ENCODE peak calls at places on chromosomes 3 and 15, in nine cellular contexts. C is stimulated activated naive B cell treated with anti-CD40 and anti-IgM and Interleukin-4, amounts not matched to agents 10 μg/mL and 1 μg/mL and 100 μg/mL, for 72 hours; X is progenitor cell of endocrine pancreas; K is left ventricle myocardium superior; T is NT2/D1; W is T-helper 9 cell; M is LoVo; E is fibroblast of lung; G is NCI-H2171 treated with DMSO at 0.1 percent for 48 hours. I is an unnamed sample.

GRCh38 chr15:42385206-42385979 is 26.1 kb downstream of the CAPN3 start:
- DNase-seq in C (no peak), X (peak; percentile 38), K (no peak), T (peak; percentile 43), W (no peak), M (no peak), E (peak; percentile 23), G (no peak), I (peak; percentile 90)

GRCh38 chr15:33310481-33311311 is at the start of gene RYR3:
- DNase-seq in C (no peak), X (peak; percentile 22), K (peak; percentile 27), T (no peak), W (no peak), M (no peak), E (peak; percentile 60), G (peak; percentile 29), I (peak; percentile 75)

GRCh38 chr15:37134699-37135131 is 34.4 kb upstream of the MEIS2 start:
- DNase-seq in C (no peak), X (no peak), K (no peak), T (no peak), W (no peak), M (peak; percentile 27), E (peak; percentile 41), G (peak; percentile 19), I (peak; percentile 69)

GRCh38 chr3:27943106-27943505 is 221.0 kb upstream of the EOMES start:
- DNase-seq in C (no peak), X (no peak), K (no peak), T (peak; percentile 6), W (no peak), M (peak; percentile 7), E (no peak), G (no peak), I (peak; percentile 85)

GRCh38 chr3:15325228-15325627 is 7.2 kb downstream of the SH3BP5 start:
- DNase-seq in C (no peak), X (no peak), K (no peak), T (peak; percentile 71), W (no peak), M (no peak), E (peak; percentile 93), G (no peak), I (peak; percentile 75)

GRCh38 chr15:74784854-74785715 is 3.2 kb downstream of the CSK start:
- DNase-seq in C (no peak), X (no peak), K (peak; percentile 45), T (no peak), W (no peak), M (no peak), E (no peak), G (no peak), I (no peak)

GRCh38 chr3:23840521-23840920 is 34.8 kb downstream of the UBE2E1 start:
- DNase-seq in C (no peak), X (no peak), K (no peak), T (no peak), W (no peak), M (no peak), E (no peak), G (no peak), I (no peak)

GRCh38 chr15:25783607-25784131 is 79.5 kb downstream of the ATP10A start:
- DNase-seq in C (no peak), X (no peak), K (no peak), T (peak; percentile 69), W (peak; percentile 38), M (no peak), E (no peak), G (no peak), I (peak; percentile 88)

GRCh38 chr15:79036323-79036722 is 54.3 kb downstream of the RASGRF1 start:
- DNase-seq in C (no peak), X (no peak), K (no peak), T (no peak), W (no peak), M (no peak), E (no peak), G (no peak), I (no peak)

GRCh38 chr3:77081240-77081661 is 41.4 kb downstream of the ROBO2 start:
- DNase-seq in C (no peak), X (no peak), K (peak; percentile 51), T (no peak), W (no peak), M (peak; percentile 59), E (peak; percentile 65), G (peak; percentile 66), I (no peak)

GRCh38 chr3:120473896-120474675 is 23.3 kb upstream of the FSTL1 start:
- DNase-seq in C (no peak), X (no peak), K (no peak), T (no peak), W (no peak), M (no peak), E (peak; percentile 86), G (no peak), I (no peak)

GRCh38 chr3:151431940-151432339 is 28.9 kb downstream of the IGSF10 start:
- DNase-seq in C (no peak), X (no peak), K (no peak), T (no peak), W (no peak), M (no peak), E (peak; percentile 98), G (no peak), I (no peak)

GRCh38 chr15:92392966-92393286 is 755 bp upstream of the ST8SIA2 start:
- DNase-seq in C (no peak), X (peak; percentile 30), K (no peak), T (no peak), W (no peak), M (no peak), E (no peak), G (no peak), I (peak; percentile 33)

GRCh38 chr15:80031841-80032240 is 27.6 kb upstream of the ZFAND6 start:
- DNase-seq in C (no peak), X (no peak), K (peak; percentile 53), T (no peak), W (no peak), M (no peak), E (no peak), G (no peak), I (no peak)

GRCh38 chr3:138137901-138138300 is 5.7 kb upstream of the A4GNT start:
- DNase-seq in C (no peak), X (no peak), K (no peak), T (no peak), W (no peak), M (no peak), E (no peak), G (no peak), I (no peak)

GRCh38 chr3:3333571-3333970 is 154.1 kb upstream of the CRBN start:
- DNase-seq in C (no peak), X (no peak), K (no peak), T (no peak), W (no peak), M (no peak), E (no peak), G (no peak), I (no peak)

GRCh38 chr15:91045065-91045464 is 22.7 kb upstream of the VPS33B start:
- DNase-seq in C (no peak), X (no peak), K (no peak), T (no peak), W (no peak), M (no peak), E (no peak), G (no peak), I (no peak)

GRCh38 chr15:99509686-99510461 is 55.9 kb upstream of the MEF2A start:
- DNase-seq in C (peak; percentile 61), X (no peak), K (peak; percentile 59), T (no peak), W (no peak), M (no peak), E (no peak), G (no peak), I (no peak)

GRCh38 chr3:139127101-139127500 is 82.4 kb upstream of the PRR23C start:
- DNase-seq in C (no peak), X (no peak), K (no peak), T (no peak), W (no peak), M (no peak), E (peak; percentile 61), G (no peak), I (no peak)

GRCh38 chr3:158737987-158738615 is 5.8 kb upstream of the RARRES1 start:
- DNase-seq in C (no peak), X (no peak), K (no peak), T (no peak), W (no peak), M (no peak), E (peak; percentile 38), G (no peak), I (no peak)

GRCh38 chr3:107988464-107989156 is 102.2 kb downstream of the CD47 start:
- DNase-seq in C (no peak), X (no peak), K (peak; percentile 70), T (no peak), W (peak; percentile 5), M (peak; percentile 77), E (peak; percentile 59), G (no peak), I (no peak)

GRCh38 chr15:43067717-43068461 is 37.9 kb downstream of the UBR1 start:
- DNase-seq in C (no peak), X (no peak), K (no peak), T (peak; percentile 8), W (no peak), M (no peak), E (peak; percentile 85), G (no peak), I (peak; percentile 32)

GRCh38 chr3:21446027-21446426 is 305.0 kb downstream of the ZNF385D start:
- DNase-seq in C (no peak), X (no peak), K (no peak), T (no peak), W (no peak), M (no peak), E (no peak), G (no peak), I (no peak)

GRCh38 chr3:197365621-197366020 is 67.2 kb upstream of the DLG1 start:
- DNase-seq in C (no peak), X (no peak), K (no peak), T (no peak), W (no peak), M (no peak), E (no peak), G (no peak), I (peak; percentile 26)

GRCh38 chr3:29346828-29347227 is 66.0 kb downstream of the RBMS3 start:
- DNase-seq in C (no peak), X (no peak), K (no peak), T (no peak), W (no peak), M (no peak), E (peak; percentile 81), G (no peak), I (peak; percentile 69)

GRCh38 chr3:165464736-165465135 is 268.6 kb upstream of the SLITRK3 start:
- DNase-seq in C (no peak), X (no peak), K (no peak), T (no peak), W (no peak), M (no peak), E (peak; percentile 79), G (no peak), I (no peak)

GRCh38 chr3:42084593-42084992 is 6.6 kb upstream of the TRAK1 start:
- DNase-seq in C (no peak), X (no peak), K (no peak), T (no peak), W (no peak), M (no peak), E (no peak), G (no peak), I (no peak)

GRCh38 chr3:172530101-172530561 is 6.9 kb upstream of the TNFSF10 start:
- DNase-seq in C (no peak), X (no peak), K (no peak), T (no peak), W (no peak), M (no peak), E (no peak), G (no peak), I (no peak)

I was measured in GM23338.